ENCODE peak calls at places on chromosomes 7 and 10, in eight cellular contexts. L is mammary epithelial cell, A is IMR-90, E is BE2C, K is GM06990, M is cardiac muscle cell, W is Peyer's patch, F is left ventricle myocardium inferior. S is an unnamed sample.
A peak's percentile ranks its signal among the peaks of the same experiment; 100 is the strongest.

GRCh38 chr7:121572615-121573014 is 176.5 kb upstream of the FAM3C start:
- DNase-seq in L (no peak), A (no peak), E (no peak), K (no peak), M (no peak), W (no peak), F (no peak), S (no peak)

GRCh38 chr10:8130973-8131911 is 76.8 kb downstream of the GATA3 start:
- DNase-seq in L (peak; percentile 99), A (peak; percentile 15), E (no peak), K (peak; percentile 78), M (no peak), W (no peak), F (no peak), S (peak; percentile 54)

GRCh38 chr7:51165337-51165736 is 151.3 kb downstream of the COBL start:
- DNase-seq in L (no peak), A (no peak), E (no peak), K (no peak), M (no peak), W (no peak), F (no peak), S (no peak)

GRCh38 chr7:82443044-82443800 is at the start of gene CACNA2D1:
- DNase-seq in L (peak; percentile 27), A (no peak), E (peak; percentile 59), K (peak; percentile 19), M (peak; percentile 79), W (no peak), F (peak; percentile 52), S (no peak)

GRCh38 chr10:112539340-112539739 is 92.3 kb downstream of the VTI1A start:
- DNase-seq in L (peak; percentile 36), A (no peak), E (no peak), K (no peak), M (no peak), W (no peak), F (no peak), S (no peak)

GRCh38 chr7:69837387-69838068 is 239.3 kb downstream of the AUTS2 start:
- DNase-seq in L (no peak), A (no peak), E (no peak), K (no peak), M (no peak), W (no peak), F (no peak), S (no peak)

GRCh38 chr10:122419890-122420623 is 34.4 kb upstream of the ARMS2 start:
- DNase-seq in L (peak; percentile 11), A (peak; percentile 85), E (no peak), K (no peak), M (no peak), W (no peak), F (no peak), S (no peak)

GRCh38 chr7:15750741-15751140 is 64.3 kb upstream of the MEOX2 start:
- DNase-seq in L (no peak), A (no peak), E (no peak), K (no peak), M (no peak), W (no peak), F (no peak), S (no peak)

GRCh38 chr7:3200504-3200903 is 100.5 kb upstream of the SDK1 start:
- DNase-seq in L (peak; percentile 23), A (peak; percentile 62), E (no peak), K (no peak), M (peak; percentile 39), W (no peak), F (no peak), S (no peak)

GRCh38 chr7:101177644-101178043 is 2.4 kb downstream of the NAT16 start:
- DNase-seq in L (no peak), A (no peak), E (no peak), K (no peak), M (no peak), W (no peak), F (no peak), S (no peak)

GRCh38 chr7:3971323-3971722 is 670.3 kb downstream of the SDK1 start:
- DNase-seq in L (no peak), A (no peak), E (no peak), K (no peak), M (no peak), W (no peak), F (no peak), S (no peak)

GRCh38 chr7:47666164-47666862 is 84.4 kb upstream of the TNS3 start:
- DNase-seq in L (no peak), A (peak; percentile 75), E (no peak), K (no peak), M (no peak), W (no peak), F (no peak), S (no peak)

GRCh38 chr10:5606321-5606720 is 60.1 kb downstream of the ASB13 start:
- DNase-seq in L (no peak), A (no peak), E (no peak), K (no peak), M (no peak), W (no peak), F (no peak), S (no peak)

GRCh38 chr7:116122972-116123595 is 87.3 kb upstream of the TES start:
- DNase-seq in L (peak; percentile 24), A (peak; percentile 66), E (no peak), K (no peak), M (no peak), W (no peak), F (no peak), S (peak; percentile 7)

GRCh38 chr7:577971-578370 is 58.3 kb upstream of the PDGFA start:
- DNase-seq in L (no peak), A (no peak), E (no peak), K (no peak), M (no peak), W (no peak), F (no peak), S (no peak)

GRCh38 chr7:46215987-46216567 is 295.0 kb upstream of the IGFBP3 start:
- DNase-seq in L (peak; percentile 95), A (no peak), E (no peak), K (no peak), M (peak; percentile 55), W (no peak), F (peak; percentile 37), S (no peak)

GRCh38 chr7:130303982-130304381 is 11.0 kb downstream of the CPA4 start:
- DNase-seq in L (no peak), A (no peak), E (no peak), K (no peak), M (no peak), W (no peak), F (no peak), S (no peak)

GRCh38 chr7:123343611-123344010 is 143.8 kb upstream of the SLC13A1 start:
- DNase-seq in L (no peak), A (no peak), E (no peak), K (no peak), M (no peak), W (no peak), F (no peak), S (no peak)

GRCh38 chr7:42227931-42228591 is 8.9 kb downstream of the GLI3 start:
- DNase-seq in L (peak; percentile 76), A (peak; percentile 46), E (no peak), K (no peak), M (peak; percentile 36), W (no peak), F (peak; percentile 36), S (no peak)

GRCh38 chr10:121053151-121053550 is 202.0 kb downstream of the WDR11 start:
- DNase-seq in L (no peak), A (no peak), E (no peak), K (no peak), M (no peak), W (no peak), F (no peak), S (no peak)

GRCh38 chr7:112596260-112596659 is 115.5 kb downstream of the LSMEM1 start:
- DNase-seq in L (peak; percentile 22), A (no peak), E (no peak), K (no peak), M (no peak), W (no peak), F (no peak), S (no peak)

GRCh38 chr7:112596981-112597380 is 116.2 kb downstream of the LSMEM1 start:
- DNase-seq in L (no peak), A (no peak), E (no peak), K (no peak), M (no peak), W (no peak), F (no peak), S (no peak)

GRCh38 chr7:112592565-112592964 is 111.8 kb downstream of the LSMEM1 start:
- DNase-seq in L (no peak), A (no peak), E (no peak), K (no peak), M (no peak), W (no peak), F (no peak), S (no peak)

DNA sequence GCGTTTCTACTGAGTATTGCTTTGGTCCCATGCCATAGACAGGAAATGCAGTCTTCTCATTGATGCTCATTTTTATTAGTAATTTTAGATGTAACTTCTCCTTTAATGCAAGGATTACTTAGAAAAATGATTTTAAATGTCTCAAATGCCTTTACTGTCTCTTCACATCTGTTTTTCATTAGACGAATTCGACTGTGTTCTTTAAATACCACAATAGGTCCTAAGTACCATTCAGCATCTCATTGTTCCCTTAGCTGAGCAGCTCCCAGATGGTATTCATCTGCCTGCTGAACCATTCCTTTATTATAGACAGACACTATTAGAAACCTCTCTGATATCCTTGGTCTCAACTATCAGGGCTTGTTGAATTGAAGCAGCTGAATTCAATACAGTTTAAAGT is 113.6 kb downstream of the LSMEM1 start:
- DNase-seq in L (no peak), A (peak; percentile 1), E (no peak), K (no peak), M (no peak), W (no peak), F (no peak), S (no peak)
- H3K4me3 ChIP-seq in L (no peak overlapping the region), A (no peak overlapping the region), E (no peak overlapping the region), K (no peak overlapping the region), M (no peak overlapping the region), W (no peak overlapping the region), F (no peak overlapping the region), S (no peak overlapping the region)

GRCh38 chr7:155405399-155406318 is 52.3 kb upstream of the EN2 start:
- DNase-seq in L (no peak), A (no peak), E (no peak), K (no peak), M (peak; percentile 7), W (no peak), F (no peak), S (no peak)
- TF ChIP-seq CTCF in L (no peak), A (no peak), E (peak; percentile 24), K (no peak), M (no peak), W (no peak), F (no peak), S (no peak)

GRCh38 chr7:155496267-155497005 is 38.5 kb downstream of the EN2 start:
- DNase-seq in L (no peak), A (no peak), E (no peak), K (no peak), M (no peak), W (no peak), F (no peak), S (no peak)
- H3K27me3 ChIP-seq in L (peaks cover 8% of the 10 kb centered on the region), A (peaks cover 5% of the 10 kb centered on the region), E (peaks cover 89% of the 10 kb centered on the region), K (no peaks in the 10 kb centered on the region), M (peaks cover 100% of the 10 kb centered on the region), W (peaks cover 3% of the 10 kb centered on the region), F (peaks cover 100% of the 10 kb centered on the region), S (peaks cover 13% of the 10 kb centered on the region)

DNA sequence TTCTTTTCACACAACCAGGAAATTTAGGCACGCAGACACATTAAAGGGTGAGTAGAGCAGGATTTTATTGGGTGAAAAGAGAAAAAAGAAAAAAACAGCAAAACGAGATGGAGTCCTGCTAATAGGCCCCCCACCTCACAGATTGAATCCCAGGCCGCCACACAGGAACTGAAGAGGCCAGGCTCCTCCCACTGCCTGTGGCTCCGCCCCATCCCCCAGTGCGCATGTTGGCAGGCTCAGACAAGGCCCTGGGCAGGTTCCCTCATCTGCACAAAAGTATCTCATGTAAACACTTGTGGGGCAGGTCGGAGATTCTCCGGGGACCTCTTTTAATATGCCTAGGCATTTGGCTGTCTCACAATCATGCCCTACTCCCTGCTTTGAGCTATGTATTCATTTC is 76.1 kb upstream of the KIF5B start:
- DNase-seq in L (no peak), A (no peak), E (no peak), K (no peak), M (no peak), W (no peak), F (no peak), S (no peak)
- H3K4me3 ChIP-seq in L (no peak overlapping the region), A (no peak overlapping the region), E (no peak overlapping the region), K (no peak overlapping the region), M (no peak overlapping the region), W (no peak overlapping the region), F (no peak overlapping the region), S (no peak overlapping the region)

S was measured in kidney epithelial cell.